ENCODE peak calls at places on chromosome 20, in seven cellular contexts. S is IMR-90; L is tibial artery; V is effector memory CD4-positive, alpha-beta T cell; X is cardiac muscle cell; Q is HepG2; A is adrenal gland. Y is an unnamed sample. For H3K9me3, the result is how much of the 10 kb centered on the place peaks cover.

GRCh38 chr20:59723607-59724456 is 119.5 kb downstream of the PHACTR3 start:
- DNase-seq in A (no peak), X (no peak), S (no peak), V (no peak), L (no peak), Q (no peak), Y (no peak)

GRCh38 chr20:44247131-44247571 is at the start of gene GDAP1L1:
- DNase-seq in X (peak), Q (no peak), L (no peak), S (no peak), V (no peak), A (peak), Y (no peak)

GRCh38 chr20:708956-709355 is 33.4 kb upstream of the SCRT2 start:
- DNase-seq in A (no peak), S (no peak), X (no peak), L (no peak), V (no peak), Q (no peak), Y (no peak)

GRCh38 chr20:4164246-4164645 is 148.9 kb upstream of the RNF24 start:
- DNase-seq in A (no peak), V (no peak), X (no peak), L (no peak), S (no peak), Q (no peak), Y (no peak)

GRCh38 chr20:50099565-50099991 is 13.4 kb downstream of the UBE2V1 start:
- DNase-seq in L (no peak), S (no peak), A (no peak), V (no peak), X (no peak), Q (no peak), Y (no peak)

GRCh38 chr20:14148042-14148441 is 152.7 kb downstream of the MACROD2 start:
- DNase-seq in A (no peak), Q (no peak), X (no peak), V (no peak), L (no peak), S (peak), Y (no peak)

GRCh38 chr20:32037929-32038328 is 14.1 kb upstream of the HCK start:
- DNase-seq in L (no peak), A (no peak), Q (no peak), V (no peak), X (no peak), S (peak), Y (no peak)

GRCh38 chr20:43781215-43781614 is 54.4 kb upstream of the GTSF1L start:
- DNase-seq in V (no peak), A (no peak), S (no peak), Q (no peak), L (no peak), X (no peak), Y (no peak)

GRCh38 chr20:13692802-13693736 is 54.3 kb upstream of the TASP1 start:
- DNase-seq in X (no peak), A (no peak), L (no peak), Q (peak), S (no peak), V (no peak), Y (no peak)

GRCh38 chr20:50226093-50226974 is 35.7 kb downstream of the CEBPB start:
- DNase-seq in L (peak), V (no peak), S (peak), A (peak), Q (no peak), X (no peak), Y (no peak)

GRCh38 chr20:61983965-61984364 is 81.7 kb downstream of the TAF4 start:
- DNase-seq in X (no peak), L (no peak), A (no peak), S (no peak), V (no peak), Q (no peak), Y (no peak)

GRCh38 chr20:58011106-58011946 is 217.1 kb downstream of the ANKRD60 start:
- DNase-seq in S (no peak), Q (no peak), X (no peak), L (peak), V (no peak), A (no peak), Y (no peak)

GRCh38 chr20:44448753-44449546 is 26.7 kb upstream of the TTPAL start:
- DNase-seq in V (no peak), L (no peak), Q (peak), S (no peak), X (no peak), A (no peak), Y (no peak)

GRCh38 chr20:18138266-18138582 is 561 bp downstream of the KAT14 start:
- DNase-seq in X (no peak), V (no peak), S (no peak), Q (no peak), A (no peak), L (no peak), Y (no peak)

GRCh38 chr20:50085481-50086365 is 27.2 kb downstream of the UBE2V1 start:
- DNase-seq in V (peak), Q (peak), S (peak), X (peak), L (peak), A (peak), Y (no peak)

DNA sequence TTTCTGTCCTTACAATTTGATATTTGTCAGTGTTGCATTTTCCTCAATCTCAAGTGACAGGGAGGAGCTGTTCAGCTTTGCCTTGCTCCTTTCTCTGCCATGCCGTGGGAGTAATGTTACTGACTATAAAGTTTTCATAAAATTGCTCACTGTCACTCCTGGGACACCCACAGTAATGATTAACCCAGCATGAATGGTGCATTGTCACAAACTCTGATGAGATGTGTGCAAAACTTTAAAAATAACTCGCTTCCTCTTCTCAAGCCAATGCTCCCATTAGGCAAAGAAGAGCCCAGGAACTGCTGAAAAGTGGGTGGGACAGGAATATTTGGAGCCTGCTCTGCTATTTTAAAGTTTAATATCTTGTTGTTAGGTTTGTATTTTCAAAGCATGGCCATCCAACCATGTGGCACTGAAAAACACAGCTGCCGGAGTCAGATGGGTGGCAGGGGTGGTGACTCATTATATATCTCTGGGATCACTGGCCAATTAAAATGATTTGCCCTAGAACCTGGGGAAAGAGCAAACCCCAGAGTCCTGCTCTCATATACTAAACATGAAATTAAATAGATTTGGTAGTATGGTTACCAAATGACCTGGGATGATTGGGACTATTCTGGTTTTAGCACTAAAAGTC is 260.1 kb downstream of the BTBD3 start:
- DNase-seq in Q (peak), S (no peak), L (no peak), V (no peak), A (no peak), X (no peak), Y (no peak)
- H3K9me3 ChIP-seq in Q (half or more), S (under half), L (under half), V (under half), A (under half), X (under half), Y (under half)

DNA sequence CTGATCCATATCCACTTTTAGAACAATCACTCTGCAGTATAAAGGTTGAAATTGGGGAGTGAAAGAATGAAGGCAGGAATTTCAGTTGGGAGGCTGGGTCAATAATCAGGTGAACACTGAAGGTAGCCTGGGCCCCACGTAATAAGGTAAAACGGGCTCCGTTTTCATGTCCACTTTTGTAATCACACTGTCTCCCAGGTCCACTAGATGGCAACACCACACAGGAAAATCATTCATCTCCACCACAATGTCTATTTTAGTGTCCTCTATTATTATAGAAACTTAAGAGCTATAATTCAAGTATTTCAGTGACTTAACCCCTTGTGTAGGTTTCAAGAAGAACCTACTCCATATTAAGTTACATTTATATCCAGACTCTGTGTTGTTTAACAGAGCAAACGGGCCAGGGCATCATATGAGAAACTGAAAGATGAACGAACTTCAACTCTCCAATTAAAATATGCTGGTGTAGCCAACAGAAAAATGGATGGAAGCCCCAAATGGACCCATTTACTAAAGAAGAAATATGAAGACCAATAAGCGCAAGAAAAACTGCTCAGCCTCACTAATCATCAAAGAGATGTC is 45.9 kb upstream of the MC3R start:
- DNase-seq in V (no peak), L (no peak), A (no peak), S (no peak), X (no peak), Q (peak), Y (no peak)
- H3K9me3 ChIP-seq in V (under half), L (under half), A (under half), S (under half), X (under half), Q (under half), Y (under half)

GRCh38 chr20:47275548-47275947 is 81.0 kb downstream of the ZMYND8 start:
- DNase-seq in S (no peak), A (no peak), L (no peak), V (no peak), Q (no peak), X (no peak), Y (no peak)

GRCh38 chr20:47276251-47276650 is 80.2 kb downstream of the ZMYND8 start:
- DNase-seq in L (no peak), Q (no peak), V (no peak), X (no peak), A (no peak), S (no peak), Y (no peak)

GRCh38 chr20:47272893-47273590 is 83.5 kb downstream of the ZMYND8 start:
- DNase-seq in L (peak), V (no peak), S (peak), A (no peak), Q (peak), X (peak), Y (no peak)

GRCh38 chr20:47273591-47274235 is 82.8 kb downstream of the ZMYND8 start:
- DNase-seq in V (no peak), S (peak), Q (no peak), L (no peak), A (no peak), X (no peak), Y (no peak)

DNA sequence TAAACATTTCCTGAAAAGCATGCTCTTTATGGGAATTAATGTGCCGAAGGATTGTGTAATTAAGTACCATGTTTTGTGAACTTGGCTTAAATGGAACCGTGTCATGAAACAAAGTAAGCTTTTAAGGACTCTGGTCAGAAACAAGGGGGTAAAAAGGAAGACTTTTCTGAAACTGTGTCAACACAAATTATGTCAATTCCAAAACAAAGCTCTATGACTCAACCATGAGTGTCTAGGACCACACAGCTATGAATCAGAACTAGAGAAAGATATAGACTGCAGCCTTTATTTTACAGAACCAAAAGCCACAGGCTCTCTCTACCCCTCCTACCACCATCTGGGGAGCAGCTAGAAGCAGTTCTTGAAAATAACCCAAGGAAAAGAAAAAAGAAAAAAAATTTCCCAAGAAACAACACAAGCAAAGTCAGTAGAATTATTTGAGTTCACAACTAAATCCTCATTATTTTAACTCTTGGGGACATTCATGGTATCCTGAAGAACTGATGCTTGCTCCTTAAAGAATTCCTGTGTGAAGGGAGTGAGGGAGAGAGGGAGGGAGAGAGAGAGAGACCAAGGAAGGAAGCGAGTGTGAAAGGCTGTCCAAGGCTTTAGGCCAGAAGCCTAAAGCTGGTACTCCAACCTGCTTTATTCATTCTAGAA is 81.9 kb downstream of the ZMYND8 start:
- DNase-seq in X (no peak), S (peak), A (no peak), V (no peak), L (no peak), Q (peak), Y (no peak)
- H3K9me3 ChIP-seq in X (under half), S (under half), A (under half), V (under half), L (under half), Q (under half), Y (under half)

GRCh38 chr20:37457928-37458327 is 63.1 kb upstream of the NNAT start:
- DNase-seq in V (no peak), S (no peak), X (no peak), Q (no peak), A (no peak), L (no peak), Y (no peak)
- H3K9me3 ChIP-seq in V (under half), S (under half), X (under half), Q (under half), A (under half), L (under half), Y (under half)

GRCh38 chr20:56212071-56212470 is 36.5 kb upstream of the MC3R start:
- DNase-seq in Q (no peak), L (no peak), X (no peak), S (no peak), A (no peak), V (no peak), Y (no peak)
- H3K9me3 ChIP-seq in Q (under half), L (under half), X (under half), S (under half), A (under half), V (under half), Y (under half)